ENCODE peak calls at places on chromosome 2, in nine cellular contexts. E, M, Q, J, N, V, S, Y and Z are unnamed samples.

GRCh38 chr2:47108638-47109372 is 46.3 kb downstream of the STPG4 start:
- DNase-seq in Q (no peak), J (no peak), M (no peak), Y (no peak), N (no peak), S (no peak), V (no peak), E (peak), Z (no peak)

GRCh38 chr2:43107679-43108078 is 118.7 kb downstream of the ZFP36L2 start:
- DNase-seq in Q (peak), N (no peak), E (no peak), M (no peak), V (peak), J (no peak), Y (no peak), S (no peak), Z (no peak)

GRCh38 chr2:46644690-46645385 is 165.5 kb downstream of the TMEM247 start:
- DNase-seq in N (no peak), Q (no peak), Y (no peak), S (no peak), V (no peak), M (peak), J (peak), E (no peak), Z (peak)

GRCh38 chr2:34105015-34105767 is 506.1 kb upstream of the FAM98A start:
- DNase-seq in J (peak), S (no peak), E (peak), Y (no peak), Q (no peak), V (no peak), N (no peak), M (peak), Z (peak)

GRCh38 chr2:120203341-120204021 is 19.7 kb downstream of the TMEM185B start:
- DNase-seq in N (no peak), J (peak), E (no peak), V (no peak), M (no peak), Q (peak), Y (no peak), S (no peak), Z (no peak)

GRCh38 chr2:70807828-70808118 is 12.6 kb downstream of the CLEC4F start:
- DNase-seq in Y (no peak), V (no peak), M (no peak), S (no peak), J (no peak), Q (no peak), E (no peak), N (no peak), Z (no peak)

GRCh38 chr2:238151628-238152235 is 7.0 kb upstream of the ERFE start:
- DNase-seq in S (no peak), N (no peak), M (no peak), Y (no peak), E (no peak), Q (no peak), J (no peak), V (no peak), Z (no peak)

GRCh38 chr2:60028819-60029218 is 524.6 kb downstream of the BCL11A start:
- DNase-seq in N (no peak), J (no peak), Q (no peak), V (no peak), E (no peak), M (no peak), Y (no peak), S (no peak), Z (peak)

GRCh38 chr2:68330691-68331090 is 10.9 kb upstream of the CNRIP1 start:
- DNase-seq in E (peak), S (peak), V (no peak), N (no peak), Q (no peak), M (peak), Y (no peak), J (peak), Z (peak)

GRCh38 chr2:140122001-140122400 is 1341.8 kb upstream of the NXPH2 start:
- DNase-seq in V (no peak), M (peak), S (no peak), Y (no peak), N (no peak), J (no peak), E (peak), Q (no peak), Z (no peak)

GRCh38 chr2:233974530-233975071 is 57.4 kb downstream of the TRPM8 start:
- DNase-seq in Q (peak), S (no peak), E (peak), M (peak), V (peak), Y (no peak), N (peak), J (peak), Z (peak)

GRCh38 chr2:126655066-126655465 is 892 bp upstream of the GYPC start:
- DNase-seq in S (no peak), Q (peak), V (no peak), J (peak), E (no peak), N (no peak), Y (no peak), M (peak), Z (no peak)

GRCh38 chr2:11502740-11503292 is 31.0 kb upstream of the GREB1 start:
- DNase-seq in Q (no peak), J (peak), S (no peak), M (no peak), V (no peak), Y (no peak), E (no peak), N (no peak), Z (peak)

DNA sequence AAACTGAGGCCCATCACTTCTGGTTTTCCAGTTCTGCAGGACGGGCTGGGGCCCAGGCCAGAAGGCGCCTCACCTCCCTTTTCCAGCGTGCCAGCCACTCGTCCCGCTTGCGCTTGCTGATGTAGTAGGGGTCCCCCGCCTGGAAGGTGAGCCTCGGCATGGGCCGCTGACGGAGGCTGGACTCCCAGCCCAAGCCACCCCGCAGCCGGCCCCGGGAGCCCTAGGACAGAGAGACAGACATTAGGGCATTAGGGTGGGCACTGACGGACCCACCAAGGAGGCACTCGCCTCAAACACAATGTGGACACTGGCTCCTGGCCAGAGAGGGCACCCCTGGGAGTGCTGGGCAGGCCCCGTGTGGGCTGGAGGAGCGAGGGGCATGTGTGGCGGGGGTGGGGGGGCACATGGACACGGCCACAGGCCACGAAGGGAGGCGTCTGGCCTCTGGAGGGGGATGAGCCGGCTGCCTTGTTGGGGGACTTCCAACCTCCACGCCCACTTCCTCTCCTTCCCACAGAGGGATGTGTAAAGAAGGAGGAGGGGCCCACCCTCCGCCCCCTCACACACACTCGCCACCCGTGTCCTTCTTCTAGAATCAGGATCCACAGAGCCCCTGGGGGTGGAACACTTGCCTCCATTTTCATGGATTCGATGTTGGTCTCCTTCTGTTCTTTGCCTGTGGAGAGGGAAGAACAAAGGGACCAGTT is 66.7 kb downstream of the DNMT3A start:
- DNase-seq in E (no peak), J (peak), V (peak), Q (peak), Y (no peak), N (no peak), M (peak), S (peak), Z (no peak)
- H3K4me3 ChIP-seq in E (no peak), J (no peak), V (no peak), Q (no peak), Y (no peak), N (no peak), M (no peak), S (no peak), Z (no peak)

GRCh38 chr2:201953386-201953785 is 80.3 kb upstream of the FZD7 start:
- DNase-seq in Y (no peak), M (no peak), Q (no peak), S (no peak), V (no peak), J (peak), E (no peak), N (no peak), Z (no peak)

GRCh38 chr2:201956361-201956760 is 77.3 kb upstream of the FZD7 start:
- DNase-seq in V (no peak), Y (no peak), N (no peak), M (no peak), Q (no peak), S (no peak), E (no peak), J (no peak), Z (no peak)

GRCh38 chr2:201953880-201954279 is 79.8 kb upstream of the FZD7 start:
- DNase-seq in Q (no peak), N (no peak), S (no peak), J (no peak), E (no peak), V (no peak), M (no peak), Y (no peak), Z (no peak)

GRCh38 chr2:201955702-201956141 is 77.9 kb upstream of the FZD7 start:
- DNase-seq in E (peak), V (no peak), J (no peak), Q (peak), Y (peak), N (no peak), M (peak), S (no peak), Z (peak)

GRCh38 chr2:201955231-201955630 is 78.4 kb upstream of the FZD7 start:
- DNase-seq in Q (no peak), S (no peak), V (no peak), E (no peak), J (no peak), M (no peak), N (no peak), Y (no peak), Z (no peak)
- TF ChIP-seq CTCF in Q (no peak), S (no peak), V (no peak), E (peak), J (no peak), M (no peak), N (no peak), Y (no peak), Z (no peak)

DNA sequence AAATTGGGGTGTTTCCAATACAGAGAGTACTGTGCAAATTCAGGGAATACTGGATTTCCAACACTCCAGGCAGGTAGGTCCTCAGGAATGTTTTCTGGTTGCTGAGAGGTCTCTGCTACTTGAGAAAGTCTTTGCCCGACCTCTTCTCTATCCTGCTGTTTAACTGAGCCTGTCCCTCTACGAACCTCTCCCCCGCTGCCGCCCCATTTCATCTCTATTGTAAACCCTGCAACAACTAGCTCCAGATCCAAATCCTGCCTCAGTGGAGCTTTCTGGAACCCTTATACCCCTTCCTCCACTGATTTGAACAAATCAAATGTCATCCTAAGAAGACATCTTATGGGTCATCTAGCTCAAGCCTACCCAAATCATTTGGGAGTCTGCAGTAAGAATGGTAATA is 1.3 kb downstream of the EIF4E2 start:
- DNase-seq in Q (no peak), Y (no peak), N (no peak), E (no peak), S (no peak), J (no peak), V (no peak), M (no peak), Z (no peak)
- H3K4me3 ChIP-seq in Q (peak), Y (no peak), N (peak), E (peak), S (peak), J (peak), V (peak), M (peak), Z (peak)

DNA sequence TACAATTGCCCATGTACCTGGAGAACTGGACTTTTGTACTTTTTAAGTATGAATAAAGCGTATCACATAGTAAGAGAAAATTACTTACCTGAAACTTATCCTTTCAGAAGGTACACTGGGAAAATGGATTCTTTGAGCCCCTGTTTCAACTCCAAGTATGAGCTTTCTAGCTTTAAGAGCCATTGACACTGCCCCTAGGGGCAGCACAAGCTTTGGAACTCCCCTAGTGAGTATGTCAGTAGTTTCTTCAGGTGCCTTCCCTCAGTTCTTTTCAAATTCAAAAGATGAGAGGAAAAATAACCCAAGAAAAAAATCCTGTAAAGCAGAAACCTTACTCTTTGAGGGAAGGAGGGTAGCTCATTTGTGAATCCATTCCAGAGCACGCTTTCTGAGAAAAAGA is 124.1 kb downstream of the MEMO1 start:
- DNase-seq in M (peak), Y (no peak), V (no peak), Q (peak), E (no peak), J (no peak), N (no peak), S (peak), Z (peak)
- TF ChIP-seq CTCF in M (peak), Y (no peak), V (no peak), Q (peak), E (peak), J (peak), N (no peak), S (peak), Z (peak)